ENCODE peak calls at places on chromosomes 11 and 22, in four cellular contexts. N is stomach, D is gastrocnemius medialis, I is fibroblast of lung. T is an unnamed sample. For H3K36me3, the result is how much of the 10 kb centered on the place peaks cover.

GRCh38 chr11:68479390-68479789 is 18.8 kb downstream of the PPP6R3 start:
- DNase-seq in I (no peak), N (no peak), D (no peak), T (no peak)

GRCh38 chr22:30891443-30891755 is 77.2 kb downstream of the MORC2 start:
- DNase-seq in I (no peak), D (no peak), N (no peak), T (peak)

GRCh38 chr11:110075087-110075821 is 17.9 kb upstream of the ZC3H12C start:
- DNase-seq in N (no peak), I (no peak), D (no peak), T (no peak)

GRCh38 chr11:118437046-118437735 is 899 bp downstream of the KMT2A start:
- DNase-seq in N (no peak), I (peak), D (peak), T (peak)

GRCh38 chr22:46593211-46593676 is 26.9 kb upstream of the GRAMD4 start:
- DNase-seq in D (peak), I (peak), N (no peak), T (peak)

GRCh38 chr11:57343825-57344224 is 5.7 kb downstream of the P2RX3 start:
- DNase-seq in N (no peak), D (no peak), I (no peak), T (no peak)

GRCh38 chr11:26095340-26095739 is 236.6 kb upstream of the ANO3 start:
- DNase-seq in N (no peak), I (no peak), D (no peak), T (no peak)

GRCh38 chr22:32996702-32997101 is 61.5 kb downstream of the SYN3 start:
- DNase-seq in I (peak), D (peak), N (no peak), T (peak)

DNA sequence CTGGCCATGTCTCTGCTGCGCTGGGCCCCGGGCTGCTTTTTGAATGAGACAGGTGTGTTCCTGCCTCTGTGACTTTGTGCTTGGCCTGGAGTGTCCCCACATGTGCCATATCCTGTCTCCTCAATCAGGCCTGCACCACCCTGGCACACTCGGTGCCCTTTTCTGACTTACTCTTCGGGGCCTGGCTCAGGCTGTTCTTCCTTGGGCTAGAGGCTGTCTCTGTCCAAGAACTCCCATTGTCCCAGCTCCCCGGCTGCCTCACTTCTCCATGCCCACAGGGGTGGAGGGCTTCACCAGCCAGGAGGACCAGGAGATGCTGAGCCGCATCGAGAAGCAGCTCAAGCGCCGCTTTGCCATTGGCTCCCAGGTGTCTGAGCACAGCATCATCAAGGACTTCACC is 23.0 kb downstream of the MCM5 start:
- DNase-seq in D (no peak), N (no peak), I (no peak), T (no peak)
- H3K36me3 ChIP-seq in D (under half), N (under half), I (under half), T (half or more)

DNA sequence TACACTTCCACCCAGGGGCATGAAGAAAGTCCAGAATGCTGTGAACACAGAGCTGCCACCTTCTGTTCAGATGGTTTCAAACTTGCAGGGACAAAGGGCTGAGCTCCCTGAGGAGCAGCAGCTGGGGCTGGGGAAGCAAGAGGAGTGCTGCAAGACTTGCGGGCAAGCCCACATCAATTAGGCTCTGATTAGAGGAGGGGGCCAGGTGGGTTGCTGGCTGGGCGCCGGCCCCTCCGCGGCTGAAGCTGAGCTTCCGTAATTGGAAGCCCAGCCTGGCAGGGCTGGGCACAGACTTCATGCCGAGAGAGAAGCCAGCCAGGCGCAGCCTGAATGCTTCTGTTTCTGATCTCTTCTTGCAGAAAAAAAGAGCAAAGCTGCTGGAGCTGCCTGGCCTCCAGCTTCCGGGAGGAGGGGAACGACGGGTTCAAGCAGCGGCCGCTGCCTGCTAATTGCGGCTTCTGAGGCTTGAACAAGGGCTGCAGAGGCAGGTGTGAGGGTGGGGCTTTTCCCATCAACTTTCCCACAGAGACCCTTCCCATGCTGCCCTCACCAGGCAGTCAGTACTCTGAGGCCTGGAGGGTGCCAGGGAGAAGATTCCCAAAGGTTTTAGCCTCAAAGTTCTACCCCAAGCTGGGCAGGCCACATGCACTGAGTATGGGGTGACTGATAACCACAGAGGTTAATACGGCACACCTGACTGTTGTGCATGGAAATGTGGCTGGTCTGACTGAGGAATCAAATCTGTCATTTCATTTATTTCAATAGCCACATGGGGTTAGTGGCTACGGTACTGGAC is 91.1 kb upstream of the LMO1 start:
- DNase-seq in D (no peak), N (no peak), I (peak), T (peak)
- TF ChIP-seq CTCF in D (no peak), N (no peak), I (no peak), T (no peak)

GRCh38 chr11:134472188-134472455 is 60.1 kb upstream of the B3GAT1 start:
- DNase-seq in I (no peak), D (no peak), N (no peak), T (no peak)
- H3K4me3 ChIP-seq in I (no peak), D (no peak), N (no peak), T (no peak)

DNA sequence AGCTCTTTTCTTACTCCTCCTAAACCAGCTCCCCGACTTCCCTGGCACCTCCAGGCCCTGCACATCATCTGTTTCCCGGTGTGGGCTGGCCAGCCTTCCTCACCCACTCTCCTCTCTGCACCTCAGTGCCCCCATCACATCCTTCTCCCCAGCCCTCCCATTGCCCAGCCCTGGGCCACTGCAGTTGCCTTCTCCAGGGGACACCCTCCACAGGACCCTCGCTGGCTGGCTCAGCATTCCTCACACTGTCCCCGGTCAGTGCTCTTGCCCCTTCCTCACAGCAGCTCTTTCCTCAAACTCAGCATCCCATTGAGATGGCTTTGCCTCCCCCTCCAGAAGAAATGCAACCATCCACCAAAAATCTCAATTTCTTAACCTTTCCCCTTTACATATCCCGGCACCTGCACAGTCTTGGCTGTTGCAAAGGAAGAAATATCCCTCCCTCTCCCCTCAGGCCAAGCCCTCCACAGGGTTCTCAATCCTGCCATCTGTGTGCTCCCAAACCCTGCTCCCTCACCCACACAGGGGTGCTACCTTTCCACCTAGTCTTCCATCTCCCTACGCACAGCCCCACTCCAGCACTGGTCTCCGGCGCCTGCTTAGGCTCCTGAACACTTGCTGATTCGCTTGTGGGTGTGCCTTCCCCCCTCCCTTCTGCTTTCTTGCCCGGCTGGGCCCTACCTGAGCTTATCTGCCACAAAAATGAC is 19.5 kb downstream of the RPL27A start:
- DNase-seq in N (no peak), D (no peak), I (no peak), T (no peak)
- H3K36me3 ChIP-seq in N (half or more), D (under half), I (under half), T (under half)

GRCh38 chr11:31830406-31830805 is 19.3 kb upstream of the PAX6 start:
- DNase-seq in I (no peak), D (no peak), N (no peak), T (no peak)
- TF ChIP-seq CTCF in I (no peak), D (no peak), N (no peak), T (no peak)

GRCh38 chr11:73193251-73194033 is 24.6 kb upstream of the P2RY2 start:
- DNase-seq in D (peak), N (peak), I (no peak), T (no peak)
- H3K4me3 ChIP-seq in D (no peak), N (no peak), I (no peak), T (no peak)

GRCh38 chr11:66369073-66369894 is 2.3 kb downstream of the SLC29A2 start:
- DNase-seq in D (no peak), I (no peak), N (no peak), T (no peak)
- H3K36me3 ChIP-seq in D (under half), I (under half), N (under half), T (under half)

T was measured in upper lobe of right lung.